ENCODE peak calls at places on chromosome 6, in seven cellular contexts. C is suprapubic skin, I is tibial nerve, S is HCT116, T is uterus, N is IMR-90, J is sigmoid colon. F is an unnamed sample.

GRCh38 chr6:84825461-84825860 is 61.1 kb upstream of the TBX18 start:
- DNase-seq in C (no peak), J (no peak), N (no peak), S (no peak), I (no peak), T (no peak), F (no peak)

GRCh38 chr6:166598441-166599138 is 12.1 kb upstream of the RAMACL start:
- DNase-seq in I (no peak), N (peak; percentile 97), T (peak; percentile 46), C (no peak), S (no peak), J (peak; percentile 84), F (no peak)

GRCh38 chr6:13472099-13472498 is 15.3 kb downstream of the GFOD1 start:
- DNase-seq in J (no peak), S (no peak), N (peak; percentile 30), C (no peak), T (no peak), I (no peak), F (no peak)

GRCh38 chr6:138805431-138805830 is 9.5 kb downstream of the ECT2L start:
- DNase-seq in J (no peak), N (peak; percentile 68), C (no peak), T (no peak), S (no peak), I (no peak), F (no peak)

GRCh38 chr6:123534264-123534663 is 102.5 kb downstream of the TRDN start:
- DNase-seq in N (no peak), T (no peak), I (no peak), C (no peak), S (no peak), J (no peak), F (no peak)

GRCh38 chr6:111423055-111423633 is 59.9 kb downstream of the REV3L start:
- DNase-seq in T (no peak), N (peak; percentile 52), I (no peak), S (no peak), C (no peak), J (no peak), F (no peak)

GRCh38 chr6:125792172-125792571 is 1.4 kb downstream of the NCOA7 start:
- DNase-seq in T (no peak), I (no peak), N (no peak), J (no peak), C (no peak), S (no peak), F (no peak)

GRCh38 chr6:11727356-11727755 is 51.2 kb downstream of the ADTRP start:
- DNase-seq in N (peak; percentile 28), C (no peak), T (no peak), S (no peak), I (no peak), J (no peak), F (no peak)

GRCh38 chr6:33874136-33874535 is 70.3 kb upstream of the MLN start:
- DNase-seq in I (no peak), S (no peak), J (no peak), T (no peak), N (no peak), C (no peak), F (no peak)

GRCh38 chr6:150256618-150257272 is 112.1 kb upstream of the IYD start:
- DNase-seq in N (peak; percentile 73), T (no peak), I (no peak), S (no peak), C (no peak), J (no peak), F (no peak)

GRCh38 chr6:13614126-13614925 is 809 bp upstream of the NOL7 start:
- DNase-seq in S (no peak), N (no peak), J (peak; percentile 74), I (no peak), T (no peak), C (peak; percentile 82), F (peak; percentile 71)

GRCh38 chr6:169170583-169170955 is 83.1 kb downstream of the THBS2 start:
- DNase-seq in T (no peak), J (no peak), S (no peak), C (no peak), I (no peak), N (no peak), F (no peak)

GRCh38 chr6:128307671-128308070 is 212.7 kb downstream of the PTPRK start:
- DNase-seq in N (peak; percentile 42), C (no peak), I (no peak), J (no peak), S (no peak), T (no peak), F (no peak)

GRCh38 chr6:148657053-148657452 is 89.8 kb upstream of the UST start:
- DNase-seq in S (no peak), T (no peak), J (no peak), N (peak; percentile 84), I (no peak), C (no peak), F (no peak)

GRCh38 chr6:91697010-91697694 is 1110.3 kb upstream of the MAP3K7 start:
- DNase-seq in T (no peak), I (no peak), S (no peak), C (no peak), J (no peak), N (no peak), F (no peak)

GRCh38 chr6:26053929-26054658 is 33.1 kb upstream of the HFE start:
- DNase-seq in I (no peak), T (no peak), C (no peak), N (peak; percentile 16), J (no peak), S (no peak), F (no peak)

DNA sequence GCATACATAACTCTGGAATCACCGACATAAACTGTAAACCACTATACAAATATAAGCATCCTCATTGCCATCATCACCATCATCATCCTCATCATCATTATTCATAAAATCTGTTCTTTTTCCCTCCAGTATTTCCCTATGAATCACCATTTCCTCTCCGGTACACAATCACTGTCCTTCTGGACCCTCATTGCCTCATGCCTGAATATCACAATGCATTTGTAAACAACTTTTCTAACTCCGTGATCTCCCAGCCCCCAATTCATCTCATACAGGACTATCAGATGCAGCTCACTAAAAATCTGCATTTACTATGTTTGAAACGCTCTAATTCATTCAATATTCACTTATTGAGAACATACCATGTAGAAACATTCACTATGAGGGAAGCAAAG is 339.7 kb downstream of the TBC1D32 start:
- DNase-seq in N (no peak), I (no peak), S (no peak), J (no peak), C (no peak), T (no peak), F (no peak)
- H3K27me3 ChIP-seq in N (no peaks in the 10 kb centered on the region), I (no peaks in the 10 kb centered on the region), S (no peaks in the 10 kb centered on the region), J (no peaks in the 10 kb centered on the region), C (no peaks in the 10 kb centered on the region), T (no peaks in the 10 kb centered on the region), F (no peaks in the 10 kb centered on the region)

DNA sequence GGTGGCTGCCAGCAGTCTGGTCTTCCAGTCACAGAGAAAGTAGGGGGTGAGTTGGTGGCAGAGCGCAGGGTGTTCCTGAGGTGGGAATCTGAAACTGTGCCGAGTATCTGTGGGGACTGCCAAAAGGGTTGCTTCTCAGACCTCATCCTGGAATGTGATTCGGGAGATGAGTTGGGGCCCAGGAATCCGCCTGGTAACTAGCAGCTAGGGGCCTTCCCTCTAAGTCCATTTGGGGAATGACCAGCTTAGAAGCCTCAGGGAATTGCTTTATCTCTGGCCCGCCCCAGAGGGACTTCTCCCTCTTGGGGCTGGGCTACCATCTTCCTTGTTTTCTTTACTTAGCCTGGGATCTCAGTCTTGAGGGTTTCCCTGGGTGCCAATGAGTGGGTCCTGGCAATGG is 49.6 kb downstream of the MOCS1 start:
- DNase-seq in C (no peak), N (peak; percentile 82), T (no peak), J (no peak), S (no peak), I (no peak), F (no peak)
- TF ChIP-seq POLR2A in C (no peak), N (no peak), T (no peak), J (no peak), S (no peak), I (no peak), F (no peak)

DNA sequence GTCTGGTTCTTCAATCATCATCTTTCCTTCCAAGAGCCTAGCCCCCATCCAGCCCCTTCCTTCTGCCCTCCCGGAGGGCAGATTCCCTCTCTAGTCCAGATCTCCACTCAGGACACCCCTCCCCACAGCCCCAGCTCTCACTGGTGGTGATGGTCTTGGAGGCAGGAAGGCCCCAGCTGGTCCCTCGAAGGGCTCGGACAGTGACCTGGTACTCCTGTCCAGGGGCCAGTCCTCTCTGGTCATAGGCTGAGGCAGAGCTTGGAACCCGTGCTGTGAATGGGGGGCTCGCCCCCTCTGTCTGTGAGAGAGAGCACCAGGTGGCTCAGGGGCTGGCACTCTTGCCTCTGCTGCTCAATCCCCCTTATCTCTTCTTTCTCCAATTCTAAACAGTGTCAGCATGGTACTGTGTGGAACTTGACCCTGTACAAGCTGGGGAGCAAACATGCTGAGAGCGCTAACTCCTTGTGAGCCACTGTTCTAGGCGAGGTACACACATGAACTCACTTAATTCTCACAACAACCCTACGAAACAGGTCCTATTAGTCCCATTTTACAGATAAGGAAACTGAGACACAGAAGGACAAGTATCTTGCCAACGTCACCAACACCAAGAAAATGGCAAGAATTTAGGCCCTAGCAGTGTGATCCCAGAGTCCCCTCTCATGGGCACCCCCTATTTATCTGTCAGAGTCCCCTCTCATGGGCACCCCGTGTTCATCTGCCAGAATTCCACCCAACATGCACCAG is 19.9 kb downstream of the TNXB start:
- DNase-seq in J (peak; percentile 57), C (no peak), I (no peak), N (no peak), T (no peak), S (no peak), F (no peak)
- H3K27me3 ChIP-seq in J (peaks cover 15% of the 10 kb centered on the region), C (no peaks in the 10 kb centered on the region), I (peaks cover 13% of the 10 kb centered on the region), N (peaks cover 49% of the 10 kb centered on the region), T (no peaks in the 10 kb centered on the region), S (no peaks in the 10 kb centered on the region), F (no peaks in the 10 kb centered on the region)

GRCh38 chr6:134316733-134317431 is 1.0 kb downstream of the SGK1 start:
- DNase-seq in S (no peak), T (no peak), J (no peak), C (no peak), I (no peak), N (no peak), F (no peak)

GRCh38 chr6:134318396-134319281 is 727 bp upstream of the SGK1 start:
- DNase-seq in I (no peak), C (no peak), N (no peak), T (no peak), S (no peak), J (no peak), F (no peak)

GRCh38 chr6:134315974-134316391 is 1.9 kb downstream of the SGK1 start:
- DNase-seq in J (no peak), I (no peak), S (no peak), C (no peak), T (no peak), N (no peak), F (no peak)

GRCh38 chr6:134315189-134315588 is 2.7 kb downstream of the SGK1 start:
- DNase-seq in S (no peak), T (no peak), C (no peak), J (no peak), I (no peak), N (no peak), F (no peak)

DNA sequence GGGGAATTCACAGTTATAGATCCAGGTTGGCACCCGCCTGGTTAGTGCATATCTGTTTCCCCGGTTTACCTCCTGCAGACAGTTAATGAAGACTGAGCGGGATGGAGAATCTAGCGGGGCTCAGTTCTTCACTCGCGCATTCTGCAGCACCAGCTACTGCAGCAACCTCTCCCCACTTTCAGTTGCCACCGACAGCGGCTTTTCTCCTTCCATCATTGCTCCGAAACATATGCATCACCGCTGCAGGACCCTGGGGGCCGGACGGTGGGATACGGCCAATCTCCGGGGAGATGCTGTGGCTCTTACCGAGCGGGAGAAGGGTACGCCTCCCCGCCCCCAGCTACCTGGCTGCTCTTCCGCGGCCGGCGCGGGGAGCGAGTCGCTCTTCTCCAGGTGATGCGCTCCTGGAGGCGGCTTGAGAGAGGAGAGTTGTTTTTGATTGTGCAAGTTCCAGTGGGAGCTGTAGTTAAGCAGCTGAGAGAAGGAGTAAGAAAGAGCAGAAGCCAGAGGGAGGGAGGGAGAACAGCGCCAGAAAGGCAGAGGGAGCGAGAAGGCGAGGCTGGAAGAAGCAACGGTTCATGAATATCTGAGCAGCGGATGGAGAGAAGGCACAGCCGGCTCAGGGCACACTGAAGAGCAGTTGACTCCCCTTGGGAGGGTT is at the start of gene SGK1:
- DNase-seq in C (no peak), S (no peak), I (no peak), J (no peak), T (peak; percentile 32), N (peak; percentile 49), F (no peak)
- TF ChIP-seq POLR2A in C (no peak), S (no peak), I (no peak), J (no peak), T (no peak), N (no peak), F (no peak)

F was measured in Peyer's patch.